ENCODE peak calls at places on chromosomes 16 and 17, in four cellular contexts. W is K562, T is A549, Y is GM12878. S is an unnamed sample.
A peak's percentile ranks its signal among the peaks of the same experiment; 100 is the strongest.

GRCh38 chr17:68790931-68791330 is 164.3 kb downstream of the ABCA8 start:
- DNase-seq in Y (no peak), W (no peak), T (no peak), S (no peak)

GRCh38 chr16:30350134-30350871 is 4.8 kb downstream of the CD2BP2 start:
- DNase-seq in Y (peak; percentile 89), W (no peak), T (no peak), S (no peak)

GRCh38 chr17:82479602-82480001 is 21.1 kb downstream of the NARF start:
- DNase-seq in W (no peak), Y (no peak), T (no peak), S (no peak)

GRCh38 chr17:1490643-1491405 is 1.7 kb downstream of the MYO1C start:
- DNase-seq in W (peak; percentile 83), T (peak; percentile 80), Y (no peak), S (peak; percentile 90)

GRCh38 chr17:77107506-77108433 is 33.0 kb upstream of the SEC14L1 start:
- DNase-seq in W (peak; percentile 56), Y (peak; percentile 94), T (no peak), S (no peak)

GRCh38 chr17:83180264-83180995 is 101.0 kb downstream of the METRNL start:
- DNase-seq in T (no peak), Y (no peak), W (no peak), S (no peak)

GRCh38 chr16:86575754-86576557 is 2.4 kb upstream of the FOXL1 start:
- DNase-seq in T (peak; percentile 67), W (peak; percentile 95), Y (no peak), S (peak; percentile 67)

GRCh38 chr17:78174870-78175642 is 6.7 kb downstream of the SYNGR2 start:
- DNase-seq in Y (no peak), T (no peak), W (no peak), S (no peak)

GRCh38 chr17:61440697-61441096 is 11.5 kb upstream of the TBX4 start:
- DNase-seq in Y (no peak), W (no peak), T (no peak), S (no peak)

GRCh38 chr17:46832945-46833839 is 14.7 kb upstream of the WNT3 start:
- DNase-seq in Y (no peak), T (no peak), W (no peak), S (no peak)

GRCh38 chr17:28381141-28381825 is 9.8 kb downstream of the SARM1 start:
- DNase-seq in W (no peak), T (no peak), Y (no peak), S (no peak)

GRCh38 chr16:15911198-15911597 is 22.8 kb upstream of the CEP20 start:
- DNase-seq in Y (no peak), T (no peak), W (no peak), S (no peak)

GRCh38 chr17:6666557-6666956 is 15.0 kb downstream of the C17orf100 start:
- DNase-seq in Y (no peak), W (no peak), T (no peak), S (no peak)

GRCh38 chr17:29059281-29059680 is 16.3 kb downstream of the PIPOX start:
- DNase-seq in Y (no peak), W (no peak), T (peak; percentile 53), S (no peak)

GRCh38 chr17:82097187-82097918 is 683 bp downstream of the FASN start:
- DNase-seq in T (peak; percentile 63), W (peak; percentile 73), Y (no peak), S (peak; percentile 91)

GRCh38 chr17:16995930-16996329 is 24.0 kb upstream of the TNFRSF13B start:
- DNase-seq in W (no peak), Y (no peak), T (no peak), S (no peak)

GRCh38 chr17:4986403-4986802 is 1.1 kb downstream of the CAMTA2 start:
- DNase-seq in W (no peak), Y (no peak), T (no peak), S (no peak)

GRCh38 chr17:73272906-73273218 is 11.2 kb upstream of the CPSF4L start:
- DNase-seq in Y (no peak), T (no peak), W (no peak), S (peak; percentile 42)

GRCh38 chr17:4204676-4205075 is 59.1 kb downstream of the ANKFY1 start:
- DNase-seq in T (no peak), W (no peak), Y (no peak), S (no peak)

GRCh38 chr17:34218757-34219156 is 36.3 kb upstream of the CCL2 start:
- DNase-seq in Y (no peak), T (no peak), W (no peak), S (no peak)

GRCh38 chr16:28218109-28218508 is 6.3 kb upstream of the XPO6 start:
- DNase-seq in W (peak; percentile 31), Y (no peak), T (no peak), S (no peak)

GRCh38 chr17:78974635-78975591 is 4.8 kb downstream of the LGALS3BP start:
- DNase-seq in T (no peak), Y (no peak), W (peak; percentile 40), S (no peak)

GRCh38 chr16:81167851-81168250 is 70.6 kb upstream of the BCO1 start:
- DNase-seq in T (no peak), Y (no peak), W (no peak), S (no peak)

GRCh38 chr16:81165411-81166097 is 69.4 kb upstream of the GCSH start:
- DNase-seq in T (no peak), Y (no peak), W (no peak), S (no peak)

GRCh38 chr16:81164958-81165357 is 68.8 kb upstream of the GCSH start:
- DNase-seq in Y (no peak), T (no peak), W (no peak), S (no peak)

GRCh38 chr16:81168406-81168805 is 70.1 kb upstream of the BCO1 start:
- DNase-seq in T (no peak), W (no peak), Y (no peak), S (no peak)

DNA sequence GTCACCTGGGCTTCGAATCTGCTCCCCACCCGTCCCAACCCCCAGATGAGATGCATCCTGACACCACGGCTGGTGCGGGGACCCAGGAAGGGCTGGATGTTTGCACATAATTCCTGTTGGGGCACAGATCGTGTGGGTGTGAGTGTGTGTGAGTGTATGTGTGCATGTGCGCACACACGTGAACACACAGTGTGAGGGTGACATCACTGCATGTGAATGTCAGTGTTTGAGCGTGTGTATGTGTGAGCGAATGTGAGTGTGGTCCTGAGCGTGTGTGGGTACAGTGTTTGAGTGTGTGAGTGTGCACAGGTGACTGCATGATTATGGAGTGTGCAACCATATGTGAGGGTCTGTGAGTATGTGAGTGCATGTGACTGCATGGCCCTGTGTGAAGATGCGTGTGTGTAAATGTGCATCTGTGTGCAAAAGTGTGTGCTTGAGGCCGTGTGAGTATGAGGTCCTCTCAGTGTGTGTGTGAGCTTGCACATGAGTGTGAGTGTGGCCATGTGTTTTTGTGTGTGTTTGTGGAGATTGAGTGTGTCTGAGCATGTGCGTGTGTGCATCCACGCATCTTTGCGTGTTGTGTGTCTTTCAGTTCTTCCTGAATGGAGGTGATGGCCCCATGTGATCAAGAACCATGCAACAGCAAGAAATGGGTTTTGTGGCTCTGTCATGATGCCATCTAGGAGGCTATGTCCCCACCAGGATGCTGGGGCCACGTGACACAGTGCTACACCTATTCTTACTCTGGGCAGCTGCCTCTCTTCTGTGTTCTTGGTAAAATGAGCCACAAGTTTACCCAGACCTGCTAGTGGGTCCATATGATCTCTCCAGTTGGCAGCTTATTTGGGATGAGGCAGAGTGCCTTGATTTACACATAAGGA is 70.5 kb upstream of the GCSH start:
- DNase-seq in T (no peak), Y (no peak), W (no peak), S (no peak)
- TF ChIP-seq CHD2 in T (no peak), Y (no peak), W (no peak), S (no peak)

GRCh38 chr17:38329284-38329683 is 14.5 kb downstream of the GPR179 start:
- DNase-seq in W (no peak), T (no peak), Y (no peak), S (no peak)

GRCh38 chr17:38327936-38328335 is 15.8 kb downstream of the GPR179 start:
- DNase-seq in Y (no peak), W (no peak), T (no peak), S (peak; percentile 8)

GRCh38 chr17:38329808-38330730 is 13.7 kb downstream of the GPR179 start:
- DNase-seq in Y (no peak), T (no peak), W (no peak), S (peak; percentile 20)

GRCh38 chr17:38326996-38327792 is 16.6 kb downstream of the GPR179 start:
- DNase-seq in T (no peak), W (no peak), Y (no peak), S (peak; percentile 14)

GRCh38 chr17:38328620-38329019 is 15.1 kb downstream of the GPR179 start:
- DNase-seq in Y (no peak), W (no peak), T (no peak), S (no peak)
- TF ChIP-seq RCOR1 in Y (no peak), W (no peak), T (no peak), S (no peak)

GRCh38 chr16:76854234-76854633 is 336.8 kb upstream of the MON1B start:
- DNase-seq in W (no peak), T (no peak), Y (no peak), S (peak; percentile 9)
- TF ChIP-seq CHD2 in W (no peak), T (no peak), Y (no peak), S (no peak)

GRCh38 chr16:22316411-22316811 is 19.2 kb downstream of the POLR3E start:
- DNase-seq in T (no peak), W (no peak), Y (no peak), S (no peak)
- TF ChIP-seq RCOR1 in T (no peak), W (no peak), Y (no peak), S (no peak)

GRCh38 chr16:84861671-84862070 is 41.9 kb downstream of the CRISPLD2 start:
- DNase-seq in W (no peak), T (no peak), Y (no peak), S (no peak)

GRCh38 chr16:84860383-84860782 is 40.6 kb downstream of the CRISPLD2 start:
- DNase-seq in W (no peak), T (no peak), Y (no peak), S (no peak)

GRCh38 chr16:84863485-84863814 is 43.7 kb downstream of the CRISPLD2 start:
- DNase-seq in W (no peak), Y (no peak), T (no peak), S (no peak)

GRCh38 chr16:84864266-84864955 is 44.6 kb downstream of the CRISPLD2 start:
- DNase-seq in W (no peak), T (no peak), Y (no peak), S (no peak)

GRCh38 chr16:84862804-84863484 is 43.2 kb downstream of the CRISPLD2 start:
- DNase-seq in Y (no peak), W (no peak), T (no peak), S (no peak)
- TF ChIP-seq CHD2 in Y (no peak), W (no peak), T (no peak), S (no peak)

GRCh38 chr17:8287651-8288335 is 677 bp upstream of the RANGRF start:
- DNase-seq in W (no peak), T (no peak), Y (no peak), S (no peak)
- TF ChIP-seq RCOR1 in W (no peak), T (no peak), Y (no peak), S (no peak)

GRCh38 chr16:3187798-3188674 is at the start of gene OR1F1:
- DNase-seq in T (peak; percentile 69), W (peak; percentile 49), Y (no peak), S (peak; percentile 78)
- TF ChIP-seq CHD2 in T (no peak), W (no peak), Y (no peak), S (no peak)

GRCh38 chr16:73890524-73891500 is 405.8 kb upstream of the PSMD7 start:
- DNase-seq in T (no peak), Y (no peak), W (no peak), S (no peak)
- TF ChIP-seq RCOR1 in T (no peak), Y (no peak), W (no peak), S (no peak)

GRCh38 chr16:2925951-2926659 is 14.4 kb downstream of the FLYWCH1 start:
- DNase-seq in Y (no peak), T (no peak), W (no peak), S (no peak)
- TF ChIP-seq CHD2 in Y (no peak), T (no peak), W (no peak), S (no peak)